ENCODE peak calls at places on chromosome 19, in five cellular contexts. M, V, B, A and Q are unnamed samples.

GRCh38 chr19:36373638-36374156 is 5.3 kb downstream of the ZFP14 start:
- DNase-seq in A (no peak), B (no peak), V (no peak), M (no peak), Q (no peak)

GRCh38 chr19:16591803-16592556 is 19.8 kb upstream of the SLC35E1 start:
- DNase-seq in B (no peak), A (no peak), M (no peak), V (no peak), Q (peak; percentile 37)

GRCh38 chr19:40601061-40601973 is at the start of gene LTBP4:
- DNase-seq in M (peak; percentile 52), V (no peak), B (no peak), A (no peak), Q (peak; percentile 75)

GRCh38 chr19:8161135-8161646 is 11.8 kb upstream of the FBN3 start:
- DNase-seq in V (no peak), M (peak; percentile 29), A (no peak), B (no peak), Q (no peak)

GRCh38 chr19:32129141-32129540 is 216.3 kb upstream of the ZNF507 start:
- DNase-seq in A (no peak), M (no peak), V (no peak), B (no peak), Q (no peak)

GRCh38 chr19:49506575-49507105 is 5.8 kb upstream of the FCGRT start:
- DNase-seq in V (no peak), M (peak; percentile 88), A (peak; percentile 69), B (peak; percentile 79), Q (peak; percentile 57)

GRCh38 chr19:7788178-7788932 is 25.3 kb downstream of the CLEC4M start:
- DNase-seq in M (no peak), A (no peak), V (no peak), B (no peak), Q (no peak)

GRCh38 chr19:40590464-40591265 is 10.5 kb upstream of the LTBP4 start:
- DNase-seq in A (no peak), B (no peak), V (no peak), M (no peak), Q (no peak)

GRCh38 chr19:1171755-1172352 is 2.2 kb downstream of the SBNO2 start:
- DNase-seq in M (no peak), A (no peak), B (no peak), V (no peak), Q (peak; percentile 50)

GRCh38 chr19:8387688-8388611 is 2.2 kb upstream of the RAB11B start:
- DNase-seq in V (no peak), B (no peak), M (no peak), A (no peak), Q (no peak)

GRCh38 chr19:29926031-29926430 is 16.0 kb upstream of the URI1 start:
- DNase-seq in V (no peak), B (no peak), A (no peak), M (no peak), Q (no peak)

GRCh38 chr19:48806518-48806817 is 4.4 kb downstream of the BCAT2 start:
- DNase-seq in A (no peak), V (no peak), M (peak; percentile 68), B (peak; percentile 31), Q (no peak)

GRCh38 chr19:41554902-41555301 is 21.1 kb upstream of the CEACAM21 start:
- DNase-seq in M (peak; percentile 66), B (no peak), A (no peak), V (no peak), Q (no peak)

GRCh38 chr19:13996928-13997636 is 9.0 kb downstream of the RFX1 start:
- DNase-seq in V (no peak), B (no peak), M (no peak), A (no peak), Q (no peak)

GRCh38 chr19:15194938-15195337 is 5.9 kb downstream of the NOTCH3 start:
- DNase-seq in V (peak; percentile 33), A (no peak), M (no peak), B (no peak), Q (peak; percentile 94)

GRCh38 chr19:38321646-38322323 is 2.1 kb downstream of the KCNK6 start:
- DNase-seq in A (no peak), V (no peak), B (no peak), M (no peak), Q (peak; percentile 87)

GRCh38 chr19:39752390-39752789 is 14.6 kb upstream of the CLC start:
- DNase-seq in B (peak; percentile 12), A (no peak), M (no peak), V (no peak), Q (no peak)

GRCh38 chr19:46614114-46614701 is 10.7 kb downstream of the PTGIR start:
- DNase-seq in A (peak; percentile 86), V (peak; percentile 67), M (peak; percentile 87), B (peak; percentile 91), Q (peak; percentile 84)

GRCh38 chr19:38655148-38655824 is 7.8 kb downstream of the ACTN4 start:
- DNase-seq in B (peak; percentile 48), A (no peak), M (peak; percentile 57), V (no peak), Q (peak; percentile 66)

GRCh38 chr19:21908066-21908465 is 72.1 kb upstream of the ZNF43 start:
- DNase-seq in A (no peak), V (no peak), M (no peak), B (no peak), Q (no peak)

GRCh38 chr19:5145521-5146511 is 176.9 kb downstream of the KDM4B start:
- DNase-seq in B (no peak), V (no peak), A (no peak), M (no peak), Q (no peak)

GRCh38 chr19:7823902-7824301 is 6.1 kb upstream of the EVI5L start:
- DNase-seq in B (no peak), M (no peak), V (no peak), A (no peak), Q (peak; percentile 43)

GRCh38 chr19:50933640-50934039 is 19.2 kb downstream of the KLK5 start:
- DNase-seq in V (no peak), A (no peak), M (no peak), B (no peak), Q (peak; percentile 68)

GRCh38 chr19:30645946-30646577 is 273.9 kb downstream of the ZNF536 start:
- DNase-seq in A (no peak), V (no peak), M (no peak), B (no peak), Q (no peak)

GRCh38 chr19:47475460-47475859 is 3.8 kb upstream of the SLC8A2 start:
- DNase-seq in M (no peak), V (no peak), B (no peak), A (no peak), Q (no peak)

GRCh38 chr19:22832031-22832762 is at the start of gene ZNF723:
- DNase-seq in B (no peak), A (no peak), V (no peak), M (no peak), Q (no peak)

GRCh38 chr19:10553943-10554381 is 10.3 kb downstream of the ATG4D start:
- DNase-seq in V (peak; percentile 45), A (peak; percentile 37), M (peak; percentile 84), B (peak; percentile 67), Q (no peak)

GRCh38 chr19:51607920-51608562 is 22.2 kb downstream of the SIGLEC5 start:
- DNase-seq in M (peak; percentile 85), B (peak; percentile 81), V (no peak), A (peak; percentile 28), Q (peak; percentile 83)

GRCh38 chr19:40542197-40542859 is 34.3 kb upstream of the SHKBP1 start:
- DNase-seq in A (no peak), V (no peak), B (no peak), M (no peak), Q (peak; percentile 18)

GRCh38 chr19:35348909-35349611 is 1.4 kb downstream of the FFAR1 start:
- DNase-seq in A (no peak), V (no peak), M (peak; percentile 12), B (no peak), Q (no peak)

GRCh38 chr19:4967738-4968461 is 1.0 kb upstream of the KDM4B start:
- DNase-seq in V (no peak), B (peak; percentile 15), A (no peak), M (no peak), Q (peak; percentile 66)